ENCODE peak calls at places on chromosomes 2 and 18, in four cellular contexts. M is IMR-90, V is H9, Z is H1. D is an unnamed sample.

GRCh38 chr18:2917255-2918047 is 70.6 kb downstream of the EMILIN2 start:
- DNase-seq in M (no peak), V (no peak), Z (no peak), D (no peak)

GRCh38 chr18:8260847-8261246 is 348.4 kb upstream of the RAB12 start:
- DNase-seq in M (no peak), V (no peak), Z (no peak), D (no peak)

GRCh38 chr2:189393440-189394111 is 47.7 kb upstream of the WDR75 start:
- DNase-seq in M (peak), V (no peak), Z (no peak), D (peak)

GRCh38 chr2:85525029-85525428 is 13.9 kb upstream of the MAT2A start:
- DNase-seq in M (no peak), V (no peak), Z (no peak), D (no peak)

GRCh38 chr2:68383778-68384177 is 18.7 kb downstream of the PLEK start:
- DNase-seq in M (no peak), V (no peak), Z (no peak), D (no peak)

GRCh38 chr2:99072556-99072955 is 69.0 kb upstream of the C2orf15 start:
- DNase-seq in M (no peak), V (no peak), Z (no peak), D (no peak)

GRCh38 chr2:152337511-152337903 is 2.5 kb downstream of the FMNL2 start:
- DNase-seq in M (no peak), V (no peak), Z (no peak), D (no peak)

GRCh38 chr2:190974629-190975361 is 39.2 kb downstream of the STAT1 start:
- DNase-seq in M (no peak), V (no peak), Z (no peak), D (no peak)

GRCh38 chr2:219436491-219436890 is 1.8 kb downstream of the SPEG start:
- DNase-seq in M (no peak), V (no peak), Z (no peak), D (no peak)

GRCh38 chr18:58313491-58314032 is 269.5 kb downstream of the NEDD4L start:
- DNase-seq in M (no peak), V (no peak), Z (no peak), D (no peak)

GRCh38 chr2:38551746-38552145 is 51.0 kb downstream of the HNRNPLL start:
- DNase-seq in M (no peak), V (no peak), Z (no peak), D (no peak)

GRCh38 chr2:189304360-189304759 is 124.8 kb upstream of the COL5A2 start:
- DNase-seq in M (no peak), V (no peak), Z (no peak), D (peak)

GRCh38 chr2:39470580-39470979 is 33.5 kb upstream of the MAP4K3 start:
- DNase-seq in M (no peak), V (no peak), Z (no peak), D (no peak)

GRCh38 chr2:238912916-238913875 is 65.3 kb downstream of the TWIST2 start:
- DNase-seq in M (no peak), V (no peak), Z (no peak), D (no peak)

GRCh38 chr18:1811282-1811681 is 760.0 kb downstream of the METTL4 start:
- DNase-seq in M (no peak), V (no peak), Z (no peak), D (no peak)
- H4K5ac ChIP-seq in M (no peak), V (no peak), Z (no peak), D (no peak)

GRCh38 chr2:118687201-118687600 is 160.2 kb downstream of the EN1 start:
- DNase-seq in M (no peak), V (no peak), Z (no peak), D (no peak)
- H2BK5ac ChIP-seq in M (no peak), V (no peak), Z (no peak), D (no peak)

GRCh38 chr2:144471316-144472045 is 48.4 kb downstream of the ZEB2 start:
- DNase-seq in M (no peak), V (no peak), Z (no peak), D (no peak)

GRCh38 chr2:144470819-144471218 is 49.1 kb downstream of the ZEB2 start:
- DNase-seq in M (no peak), V (no peak), Z (no peak), D (no peak)

GRCh38 chr2:144468823-144469595 is 50.9 kb downstream of the ZEB2 start:
- DNase-seq in M (no peak), V (no peak), Z (no peak), D (no peak)

GRCh38 chr2:144469788-144470187 is 50.1 kb downstream of the ZEB2 start:
- DNase-seq in M (no peak), V (no peak), Z (no peak), D (no peak)

DNA sequence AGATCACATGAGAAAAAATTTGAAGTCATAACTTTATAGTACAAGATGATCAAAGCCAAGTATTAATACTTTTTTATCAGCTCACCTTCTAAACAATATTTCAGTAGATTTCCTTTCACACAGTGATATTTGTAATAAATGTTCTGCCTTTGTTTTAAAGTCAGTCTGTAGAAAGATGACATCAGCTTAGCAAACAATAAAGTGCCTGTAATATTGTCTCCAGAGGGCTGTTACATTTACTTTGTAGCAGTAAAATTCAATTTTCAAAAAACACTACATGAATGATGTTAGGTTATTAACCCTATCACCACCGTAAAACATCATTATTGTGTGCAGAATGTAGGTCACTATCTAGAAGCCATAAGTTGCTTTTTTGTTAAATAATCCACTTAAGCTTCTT is 49.6 kb downstream of the ZEB2 start:
- DNase-seq in M (no peak), V (no peak), Z (no peak), D (no peak)
- H4K5ac ChIP-seq in M (no peak), V (no peak), Z (no peak), D (no peak)

DNA sequence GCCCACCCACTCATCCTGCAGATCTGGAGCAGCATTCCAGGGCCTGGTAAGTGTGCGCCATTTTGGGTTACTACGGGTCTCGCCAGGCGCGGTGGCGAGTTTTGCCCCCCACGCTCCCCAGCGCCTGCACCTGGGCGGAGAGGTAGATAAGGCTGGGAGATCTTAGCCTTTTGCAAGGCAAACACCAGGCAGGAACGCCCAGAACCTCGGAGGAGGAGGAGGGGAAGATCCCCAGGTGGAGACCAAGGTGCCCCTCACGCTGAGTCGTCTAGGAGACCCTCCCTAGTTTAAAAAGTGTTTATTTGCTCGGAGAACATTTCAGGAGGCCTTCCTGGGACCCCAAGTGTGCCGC is 365 bp upstream of the RAMP1 start:
- DNase-seq in M (no peak), V (no peak), Z (no peak), D (peak)
- H2BK5ac ChIP-seq in M (no peak), V (no peak), Z (no peak), D (no peak)